ENCODE peak calls at places on chromosomes 11 and 22, in ten cellular contexts. M, B, I, J, N, Q, Y, R, A and T are unnamed samples.

GRCh38 chr11:113531575-113532451 is 56.6 kb upstream of the DRD2 start:
- DNase-seq in M (no peak), B (no peak), I (no peak), J (peak; percentile 88), N (no peak), Q (peak; percentile 13), Y (no peak), R (no peak), A (no peak), T (no peak)

GRCh38 chr22:47558828-47559700 is 796.6 kb downstream of the TBC1D22A start:
- DNase-seq in M (no peak), B (no peak), I (no peak), J (no peak), N (no peak), Q (no peak), Y (no peak), R (no peak), A (no peak), T (no peak)

GRCh38 chr11:62398011-62398994 is 20.5 kb upstream of the SCGB1A1 start:
- DNase-seq in M (no peak), B (peak; percentile 35), I (no peak), J (peak; percentile 82), N (no peak), Q (peak; percentile 75), Y (no peak), R (no peak), A (peak; percentile 62), T (no peak)

GRCh38 chr22:24181088-24181995 is at the start of gene SUSD2:
- DNase-seq in M (no peak), B (no peak), I (no peak), J (peak; percentile 49), N (no peak), Q (peak; percentile 20), Y (no peak), R (no peak), A (no peak), T (no peak)

GRCh38 chr11:59000007-59000406 is 60.7 kb downstream of the GLYATL1 start:
- DNase-seq in M (no peak), B (no peak), I (no peak), J (no peak), N (no peak), Q (no peak), Y (no peak), R (no peak), A (no peak), T (no peak)

GRCh38 chr11:6437993-6438392 is 2.8 kb downstream of the HPX start:
- DNase-seq in M (no peak), B (no peak), I (no peak), J (no peak), N (no peak), Q (no peak), Y (no peak), R (no peak), A (no peak), T (no peak)

GRCh38 chr11:36400768-36401455 is 104.8 kb downstream of the PRR5L start:
- DNase-seq in M (no peak), B (no peak), I (no peak), J (no peak), N (no peak), Q (no peak), Y (no peak), R (no peak), A (no peak), T (no peak)

GRCh38 chr11:101296896-101297295 is 167.3 kb upstream of the PGR start:
- DNase-seq in M (no peak), B (no peak), I (no peak), J (no peak), N (no peak), Q (peak; percentile 8), Y (no peak), R (no peak), A (no peak), T (no peak)

GRCh38 chr11:47524200-47524874 is 28.6 kb downstream of the CELF1 start:
- DNase-seq in M (no peak), B (peak; percentile 53), I (peak; percentile 22), J (no peak), N (no peak), Q (no peak), Y (no peak), R (no peak), A (no peak), T (no peak)

GRCh38 chr11:87097582-87097981 is 59.8 kb downstream of the TMEM135 start:
- DNase-seq in M (no peak), B (peak; percentile 21), I (peak; percentile 19), J (peak; percentile 51), N (peak; percentile 11), Q (peak; percentile 29), Y (no peak), R (no peak), A (peak; percentile 46), T (peak; percentile 77)

GRCh38 chr11:67119577-67120391 is 721 bp downstream of the KDM2A start:
- DNase-seq in M (peak; percentile 55), B (peak; percentile 53), I (peak; percentile 24), J (peak; percentile 15), N (no peak), Q (peak; percentile 29), Y (no peak), R (no peak), A (peak; percentile 42), T (peak; percentile 67)

GRCh38 chr11:103051986-103052385 is 40.0 kb downstream of the DCUN1D5 start:
- DNase-seq in M (no peak), B (peak; percentile 59), I (no peak), J (no peak), N (no peak), Q (peak; percentile 50), Y (no peak), R (no peak), A (no peak), T (no peak)

GRCh38 chr11:126137146-126137545 is 74.3 kb downstream of the RPUSD4 start:
- DNase-seq in M (no peak), B (no peak), I (no peak), J (peak; percentile 62), N (no peak), Q (no peak), Y (no peak), R (no peak), A (no peak), T (no peak)

GRCh38 chr11:10858505-10859360 is 880 bp upstream of the ZBED5 start:
- DNase-seq in M (no peak), B (no peak), I (peak; percentile 43), J (peak; percentile 65), N (no peak), Q (peak; percentile 60), Y (no peak), R (peak; percentile 74), A (peak; percentile 33), T (peak; percentile 64)

GRCh38 chr11:73570415-73571114 is 27.3 kb downstream of the FAM168A start:
- DNase-seq in M (no peak), B (peak; percentile 79), I (no peak), J (peak; percentile 43), N (no peak), Q (peak; percentile 76), Y (no peak), R (no peak), A (peak; percentile 9), T (no peak)

GRCh38 chr11:15810079-15810478 is 546.3 kb downstream of the SOX6 start:
- DNase-seq in M (no peak), B (no peak), I (no peak), J (no peak), N (no peak), Q (no peak), Y (no peak), R (no peak), A (no peak), T (no peak)

GRCh38 chr11:1373536-1374214 is 16.1 kb upstream of the BRSK2 start:
- DNase-seq in M (no peak), B (peak; percentile 46), I (no peak), J (no peak), N (no peak), Q (peak; percentile 56), Y (peak; percentile 39), R (no peak), A (peak; percentile 56), T (no peak)

GRCh38 chr22:39315389-39315788 is 4.0 kb downstream of the RPL3 start:
- DNase-seq in M (no peak), B (no peak), I (no peak), J (no peak), N (no peak), Q (no peak), Y (no peak), R (no peak), A (no peak), T (no peak)

GRCh38 chr22:45923812-45924211 is 53.1 kb downstream of the WNT7B start:
- DNase-seq in M (no peak), B (no peak), I (no peak), J (no peak), N (no peak), Q (no peak), Y (no peak), R (no peak), A (no peak), T (no peak)

GRCh38 chr11:99489561-99489960 is 468.8 kb downstream of the CNTN5 start:
- DNase-seq in M (no peak), B (no peak), I (no peak), J (no peak), N (no peak), Q (no peak), Y (no peak), R (no peak), A (no peak), T (no peak)

GRCh38 chr11:29782447-29782846 is 234.4 kb downstream of the KCNA4 start:
- DNase-seq in M (no peak), B (no peak), I (no peak), J (peak; percentile 25), N (no peak), Q (no peak), Y (no peak), R (no peak), A (no peak), T (no peak)

GRCh38 chr11:44861829-44862545 is 88.7 kb downstream of the TP53I11 start:
- DNase-seq in M (peak; percentile 92), B (peak; percentile 99), I (peak; percentile 76), J (peak; percentile 97), N (peak; percentile 83), Q (peak; percentile 99), Y (peak; percentile 99), R (no peak), A (peak; percentile 98), T (peak; percentile 7)

GRCh38 chr22:37491559-37492427 is 5.6 kb upstream of the MFNG start:
- DNase-seq in M (no peak), B (no peak), I (no peak), J (no peak), N (no peak), Q (no peak), Y (no peak), R (no peak), A (no peak), T (no peak)

GRCh38 chr11:17544181-17544622 is at the start of gene USH1C:
- DNase-seq in M (peak; percentile 55), B (no peak), I (peak; percentile 8), J (no peak), N (no peak), Q (no peak), Y (no peak), R (no peak), A (no peak), T (no peak)

GRCh38 chr11:115503083-115503885 is 931 bp downstream of the CADM1 start:
- DNase-seq in M (no peak), B (peak; percentile 88), I (no peak), J (peak; percentile 74), N (no peak), Q (peak; percentile 25), Y (peak; percentile 52), R (peak; percentile 64), A (no peak), T (peak; percentile 45)

GRCh38 chr11:117175781-117176180 is 2.8 kb upstream of the SIDT2 start:
- DNase-seq in M (no peak), B (no peak), I (no peak), J (no peak), N (no peak), Q (no peak), Y (no peak), R (no peak), A (no peak), T (no peak)

GRCh38 chr22:47052236-47053012 is 290.0 kb downstream of the TBC1D22A start:
- DNase-seq in M (no peak), B (no peak), I (no peak), J (no peak), N (no peak), Q (no peak), Y (no peak), R (no peak), A (no peak), T (no peak)

GRCh38 chr11:130070109-130070828 is 575 bp downstream of the APLP2 start:
- DNase-seq in M (peak; percentile 67), B (peak; percentile 69), I (peak; percentile 41), J (peak; percentile 43), N (peak; percentile 6), Q (peak; percentile 57), Y (no peak), R (no peak), A (peak; percentile 57), T (peak; percentile 69)